ENCODE peak calls at places on chromosome 21, in five cellular contexts. Z is psoas muscle, A is astrocyte of the cerebellum, V is tibial artery, O is fibroblast of villous mesenchyme. D is an unnamed sample.

GRCh38 chr21:22993144-22993543 is 1994.9 kb downstream of the NCAM2 start:
- DNase-seq in Z (no peak), A (no peak), V (no peak), O (no peak), D (no peak)

GRCh38 chr21:42239556-42239955 is 20.6 kb downstream of the ABCG1 start:
- DNase-seq in Z (no peak), A (no peak), V (no peak), O (no peak), D (no peak)

GRCh38 chr21:45073301-45074047 is 906 bp upstream of the ADARB1 start:
- DNase-seq in Z (no peak), A (no peak), V (no peak), O (peak), D (no peak)

GRCh38 chr21:16279658-16280581 is 550.1 kb downstream of the USP25 start:
- DNase-seq in Z (peak), A (peak), V (peak), O (peak), D (peak)

GRCh38 chr21:29189358-29189757 is 58.9 kb downstream of the MAP3K7CL start:
- DNase-seq in Z (no peak), A (no peak), V (no peak), O (no peak), D (no peak)

GRCh38 chr21:40120944-40121575 is 253.8 kb downstream of the PCP4 start:
- DNase-seq in Z (no peak), A (peak), V (no peak), O (no peak), D (no peak)

GRCh38 chr21:29265690-29266479 is 32.8 kb upstream of the BACH1 start:
- DNase-seq in Z (no peak), A (no peak), V (no peak), O (no peak), D (no peak)

GRCh38 chr21:43361127-43361492 is 65.8 kb downstream of the SIK1 start:
- DNase-seq in Z (peak), A (no peak), V (no peak), O (peak), D (no peak)

GRCh38 chr21:42098957-42099547 is 27.9 kb downstream of the UMODL1 start:
- DNase-seq in Z (no peak), A (no peak), V (no peak), O (no peak), D (no peak)

GRCh38 chr21:39863111-39863510 is 4.1 kb upstream of the PCP4 start:
- DNase-seq in Z (no peak), A (peak), V (no peak), O (no peak), D (no peak)

GRCh38 chr21:42515708-42516502 is 2.3 kb downstream of the SLC37A1 start:
- DNase-seq in Z (no peak), A (no peak), V (no peak), O (no peak), D (no peak)

GRCh38 chr21:42081138-42081537 is 10.0 kb downstream of the UMODL1 start:
- DNase-seq in Z (no peak), A (peak), V (no peak), O (peak), D (no peak)

GRCh38 chr21:17819114-17819877 is at the start of gene C21orf91:
- DNase-seq in Z (peak), A (peak), V (peak), O (peak), D (peak)

DNA sequence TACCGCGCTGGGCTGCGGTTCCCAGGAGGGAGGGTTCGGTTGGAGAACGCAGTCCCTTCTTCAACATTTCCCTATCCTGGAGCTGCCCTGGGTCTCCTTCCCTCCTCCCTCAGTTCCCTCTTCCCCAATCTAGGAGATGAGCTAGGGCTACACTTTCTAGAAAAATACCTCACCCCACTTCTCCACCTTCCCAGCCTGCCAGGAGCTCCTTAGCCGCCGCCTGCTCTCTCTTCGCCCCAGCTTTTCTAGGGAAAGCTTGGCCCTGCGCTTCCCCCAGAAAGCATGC is 484 bp upstream of the ADAMTS1 start:
- DNase-seq in Z (no peak), A (no peak), V (no peak), O (no peak), D (no peak)
- H3K4me3 ChIP-seq in Z (peak), A (peak), V (peak), O (peak), D (peak)

DNA sequence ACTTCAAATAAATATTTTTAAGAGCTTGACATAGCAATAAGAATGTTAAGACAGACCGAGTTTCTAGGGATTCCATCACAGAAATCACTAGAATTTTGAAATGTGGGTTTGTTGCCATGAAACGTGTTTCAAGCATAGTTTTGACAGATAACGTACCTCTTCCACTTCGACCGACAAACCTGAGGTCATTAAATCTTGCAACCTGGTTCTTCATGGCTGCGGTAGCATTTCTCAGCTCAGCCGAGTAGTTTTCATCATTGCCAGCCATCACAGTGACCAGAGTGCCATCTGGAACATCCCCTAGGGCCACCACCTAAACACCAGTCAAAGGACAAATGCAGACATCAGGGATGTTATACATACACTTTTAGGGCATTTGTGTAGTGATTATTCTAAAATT is 168.7 kb downstream of the RUNX1 start:
- DNase-seq in Z (no peak), A (no peak), V (no peak), O (no peak), D (no peak)
- H3K4me3 ChIP-seq in Z (no peak), A (no peak), V (no peak), O (no peak), D (no peak)

DNA sequence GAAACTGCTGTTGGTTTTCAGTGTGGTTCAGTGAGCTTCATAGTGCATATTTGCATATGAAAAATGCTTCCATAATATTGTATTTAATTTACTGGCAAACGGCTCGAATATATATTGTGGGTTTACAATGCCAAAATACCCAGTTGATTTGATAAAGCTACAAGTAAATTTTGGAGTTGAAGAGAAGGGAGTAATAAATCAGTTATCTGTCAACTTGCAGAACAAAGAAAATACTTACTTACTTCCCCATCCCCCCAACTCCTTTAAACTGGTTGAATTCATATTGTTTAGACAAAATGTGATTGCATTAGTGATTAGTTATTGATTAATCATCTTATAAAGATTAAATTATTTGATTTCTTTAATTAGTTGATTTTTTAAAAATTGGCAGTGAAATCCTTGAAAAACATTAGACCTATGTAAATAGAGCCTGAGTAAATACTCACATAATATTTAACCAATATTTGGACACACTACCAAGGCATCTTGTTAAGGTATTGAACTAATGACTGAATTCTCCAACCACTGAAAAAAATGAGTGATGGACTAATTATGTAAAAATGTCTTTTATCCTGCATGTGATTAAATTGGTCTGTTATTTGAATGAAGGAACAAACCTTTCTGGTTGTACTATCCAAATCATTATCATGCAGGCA is 122.8 kb upstream of the APP start:
- DNase-seq in Z (no peak), A (no peak), V (no peak), O (no peak), D (no peak)
- H3K4me3 ChIP-seq in Z (no peak), A (no peak), V (no peak), O (no peak), D (no peak)

GRCh38 chr21:14533555-14534400 is 12.3 kb downstream of the SAMSN1 start:
- DNase-seq in Z (no peak), A (peak), V (no peak), O (peak), D (peak)
- H3K4me3 ChIP-seq in Z (no peak), A (no peak), V (no peak), O (no peak), D (no peak)

GRCh38 chr21:46392921-46393320 is 65.8 kb upstream of the DIP2A start:
- DNase-seq in Z (peak), A (no peak), V (no peak), O (peak), D (peak)

GRCh38 chr21:46394819-46395152 is 63.9 kb upstream of the DIP2A start:
- DNase-seq in Z (peak), A (no peak), V (no peak), O (no peak), D (no peak)

GRCh38 chr21:46393941-46394818 is 64.5 kb upstream of the DIP2A start:
- DNase-seq in Z (peak), A (peak), V (no peak), O (no peak), D (no peak)

GRCh38 chr21:46391773-46392172 is 66.9 kb upstream of the DIP2A start:
- DNase-seq in Z (peak), A (no peak), V (no peak), O (no peak), D (no peak)

DNA sequence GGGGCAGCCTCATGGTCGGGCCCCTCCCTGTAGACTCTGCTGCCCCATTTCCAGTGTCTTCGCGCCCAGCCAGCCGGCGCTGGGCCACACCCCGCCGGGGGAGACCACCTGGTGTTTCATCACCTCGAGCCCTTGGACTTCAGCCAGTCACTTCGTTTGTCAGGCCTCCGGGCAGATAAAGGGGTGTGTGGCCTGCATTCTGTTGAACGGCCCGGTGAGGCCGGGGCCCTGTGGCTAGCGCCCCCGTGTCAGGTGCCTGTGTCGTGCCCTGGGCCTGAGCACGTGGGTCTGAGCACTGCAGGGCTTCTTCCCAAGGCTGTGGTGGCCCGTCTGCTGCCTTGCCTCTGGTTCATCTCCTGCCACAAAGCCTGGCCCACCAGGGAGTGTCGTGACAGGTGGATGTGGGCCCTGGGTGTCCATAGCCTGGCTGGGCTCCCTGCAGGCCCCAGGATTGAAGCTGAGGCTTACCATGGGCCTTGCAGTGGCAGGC is 65.2 kb upstream of the DIP2A start:
- DNase-seq in Z (peak), A (no peak), V (no peak), O (peak), D (no peak)
- H3K4me3 ChIP-seq in Z (no peak), A (no peak), V (no peak), O (no peak), D (no peak)

GRCh38 chr21:38498057-38498833 is at the start of gene ERG:
- DNase-seq in Z (no peak), A (no peak), V (no peak), O (no peak), D (no peak)
- H3K4me3 ChIP-seq in Z (peak), A (no peak), V (peak), O (no peak), D (no peak)

GRCh38 chr21:33943293-33943692 is 27.7 kb upstream of the ATP5PO start:
- DNase-seq in Z (no peak), A (no peak), V (no peak), O (no peak), D (no peak)
- H3K4me3 ChIP-seq in Z (no peak), A (no peak), V (no peak), O (no peak), D (no peak)

DNA sequence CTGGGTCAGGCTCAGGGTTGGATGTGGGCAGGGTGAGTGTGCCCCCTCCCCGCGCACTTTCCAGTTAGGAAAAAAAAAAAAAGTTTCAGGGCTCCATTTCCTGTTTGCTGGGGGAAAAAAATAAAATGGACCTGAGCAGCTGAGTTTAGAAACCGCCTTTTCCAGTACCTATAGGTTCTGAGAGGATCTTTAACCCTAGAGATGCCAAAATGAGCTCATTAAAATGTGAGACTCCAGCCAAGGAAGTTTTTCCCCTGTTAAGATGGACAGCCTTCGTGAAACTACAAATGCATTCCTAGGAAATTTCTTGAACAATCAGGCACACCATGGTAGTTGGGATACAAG is 143.5 kb upstream of the ETS2 start:
- DNase-seq in Z (no peak), A (no peak), V (no peak), O (no peak), D (no peak)
- H3K4me3 ChIP-seq in Z (no peak), A (peak), V (peak), O (no peak), D (no peak)

D was measured in skeletal muscle cell.